ENCODE peak calls at places on chromosomes 12 and 14, in five cellular contexts. L is ovary, Q is upper lobe of left lung, F is A549, C is NB4. X is an unnamed sample.

GRCh38 chr12:103495158-103495782 is 498 bp downstream of the C12orf42 start:
- DNase-seq in L (no peak), Q (no peak), F (peak; percentile 14), C (no peak), X (no peak)

GRCh38 chr12:12726543-12727093 is 9.4 kb downstream of the CDKN1B start:
- DNase-seq in L (no peak), Q (no peak), F (peak; percentile 39), C (peak; percentile 65), X (peak; percentile 76)

GRCh38 chr14:92735344-92735743 is 13.1 kb downstream of the LGMN start:
- DNase-seq in L (no peak), Q (no peak), F (no peak), C (no peak), X (no peak)

GRCh38 chr14:59454131-59454530 is 11.0 kb downstream of the GPR135 start:
- DNase-seq in L (no peak), Q (no peak), F (peak; percentile 12), C (peak; percentile 23), X (peak; percentile 85)

GRCh38 chr14:90512332-90512951 is 115.6 kb downstream of the CALM1 start:
- DNase-seq in L (no peak), Q (no peak), F (no peak), C (no peak), X (no peak)

GRCh38 chr12:54249489-54249888 is 30.4 kb downstream of the CBX5 start:
- DNase-seq in L (no peak), Q (no peak), F (no peak), C (no peak), X (no peak)

GRCh38 chr14:70988452-70988851 is 81.2 kb downstream of the PCNX1 start:
- DNase-seq in L (no peak), Q (no peak), F (no peak), C (no peak), X (no peak)

GRCh38 chr12:38664661-38665269 is 240.6 kb downstream of the CPNE8 start:
- DNase-seq in L (no peak), Q (no peak), F (peak; percentile 57), C (peak; percentile 25), X (no peak)

GRCh38 chr12:100573499-100574261 is at the start of gene GAS2L3:
- DNase-seq in L (peak; percentile 87), Q (peak; percentile 93), F (peak; percentile 86), C (no peak), X (peak; percentile 86)

GRCh38 chr12:9687228-9687627 is 17.7 kb downstream of the CLEC2D start:
- DNase-seq in L (no peak), Q (no peak), F (peak; percentile 19), C (no peak), X (peak; percentile 67)

GRCh38 chr14:35879141-35879648 is 53.1 kb downstream of the BRMS1L start:
- DNase-seq in L (no peak), Q (no peak), F (no peak), C (peak; percentile 54), X (no peak)

GRCh38 chr12:93741741-93742085 is 64.5 kb downstream of the CRADD start:
- DNase-seq in L (peak; percentile 33), Q (no peak), F (peak; percentile 25), C (no peak), X (no peak)

GRCh38 chr12:21677622-21678277 is 20.1 kb upstream of the LDHB start:
- DNase-seq in L (no peak), Q (no peak), F (peak; percentile 14), C (no peak), X (no peak)

GRCh38 chr12:88310069-88310468 is 168.0 kb downstream of the TMTC3 start:
- DNase-seq in L (no peak), Q (no peak), F (peak; percentile 42), C (no peak), X (peak; percentile 74)

GRCh38 chr14:79841433-79841832 is 369.9 kb downstream of the DIO2 start:
- DNase-seq in L (no peak), Q (no peak), F (no peak), C (no peak), X (no peak)

GRCh38 chr12:1870086-1870485 is 48.4 kb downstream of the CACNA2D4 start:
- DNase-seq in L (no peak), Q (no peak), F (no peak), C (no peak), X (no peak)

GRCh38 chr12:66725031-66725430 is 46.2 kb upstream of the GRIP1 start:
- DNase-seq in L (no peak), Q (no peak), F (no peak), C (no peak), X (no peak)

GRCh38 chr14:21199611-21200570 is 44.0 kb upstream of the OR5AU1 start:
- DNase-seq in L (no peak), Q (no peak), F (no peak), C (no peak), X (no peak)

GRCh38 chr12:110696283-110696682 is 7.4 kb upstream of the HVCN1 start:
- DNase-seq in L (no peak), Q (no peak), F (no peak), C (no peak), X (no peak)

GRCh38 chr12:103817791-103818190 is 23.2 kb downstream of the NT5DC3 start:
- DNase-seq in L (no peak), Q (no peak), F (no peak), C (no peak), X (no peak)

GRCh38 chr12:121543786-121544185 is 37.0 kb downstream of the KDM2B start:
- DNase-seq in L (no peak), Q (no peak), F (no peak), C (peak; percentile 70), X (no peak)

GRCh38 chr14:67882973-67883372 is 63.4 kb downstream of the RAD51B start:
- DNase-seq in L (no peak), Q (no peak), F (no peak), C (peak; percentile 16), X (no peak)

GRCh38 chr14:95979339-95980042 is 59.7 kb upstream of the C14orf132 start:
- DNase-seq in L (no peak), Q (no peak), F (no peak), C (no peak), X (no peak)

DNA sequence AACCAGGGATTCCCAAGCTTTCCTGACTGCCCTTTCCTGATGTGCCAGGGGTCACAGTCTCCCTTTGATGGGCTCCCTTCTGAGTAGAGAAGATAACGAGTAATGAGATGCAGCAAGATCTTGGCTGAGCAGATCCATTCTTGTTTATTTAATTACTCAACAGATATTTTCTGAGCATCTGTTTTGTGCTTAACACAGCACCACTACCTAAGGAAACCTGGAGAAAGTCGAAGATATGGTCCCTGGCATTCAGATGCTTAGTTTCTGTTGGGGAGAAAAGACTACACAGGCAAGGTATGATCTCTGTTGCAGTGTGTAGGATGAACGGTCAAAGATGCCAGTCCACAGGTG is 3.9 kb downstream of the AJUBA start:
- DNase-seq in L (no peak), Q (no peak), F (no peak), C (no peak), X (no peak)
- H3K4me3 ChIP-seq in L (no peak overlapping the region), Q (peak overlapping the region; percentile 10), F (peak overlapping the region; percentile 89), C (no peak overlapping the region), X (no peak overlapping the region)

GRCh38 chr12:114403044-114403689 is 2.8 kb downstream of the TBX5 start:
- DNase-seq in L (no peak), Q (no peak), F (no peak), C (no peak), X (no peak)
- TF ChIP-seq CTCF in L (no peak), Q (no peak), F (no peak), C (no peak), X (peak; percentile 17)

DNA sequence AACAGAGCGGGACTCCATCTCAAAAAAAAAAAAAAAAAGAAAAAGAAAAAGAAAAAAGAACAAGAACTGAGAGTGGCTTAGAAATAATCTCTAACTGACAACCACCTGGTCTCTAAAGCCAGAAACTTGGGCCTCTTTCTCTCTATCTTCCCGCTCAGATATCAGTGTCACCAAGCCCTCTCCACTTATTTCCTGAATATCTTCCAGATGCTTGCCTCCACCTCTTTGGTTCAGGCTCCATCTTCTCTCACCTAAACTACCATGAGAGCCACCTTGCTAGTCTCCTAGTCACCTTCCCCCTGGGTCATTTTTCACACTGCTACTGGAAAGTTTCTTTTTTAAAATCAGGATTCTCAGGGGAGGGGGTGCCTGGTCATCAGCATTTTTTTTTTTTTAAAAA is 1.8 kb upstream of the TM9SF1 start:
- DNase-seq in L (no peak), Q (no peak), F (no peak), C (no peak), X (no peak)
- H3K4me3 ChIP-seq in L (no peak overlapping the region), Q (no peak overlapping the region), F (no peak overlapping the region), C (peak overlapping the region; percentile 7), X (no peak overlapping the region)

GRCh38 chr12:11171145-11171952 is at the start of gene SMIM10L1:
- DNase-seq in L (peak; percentile 92), Q (peak; percentile 96), F (peak; percentile 96), C (peak; percentile 95), X (peak; percentile 97)
- TF ChIP-seq CTCF in L (no peak), Q (peak; percentile 5), F (no peak), C (no peak), X (no peak)

DNA sequence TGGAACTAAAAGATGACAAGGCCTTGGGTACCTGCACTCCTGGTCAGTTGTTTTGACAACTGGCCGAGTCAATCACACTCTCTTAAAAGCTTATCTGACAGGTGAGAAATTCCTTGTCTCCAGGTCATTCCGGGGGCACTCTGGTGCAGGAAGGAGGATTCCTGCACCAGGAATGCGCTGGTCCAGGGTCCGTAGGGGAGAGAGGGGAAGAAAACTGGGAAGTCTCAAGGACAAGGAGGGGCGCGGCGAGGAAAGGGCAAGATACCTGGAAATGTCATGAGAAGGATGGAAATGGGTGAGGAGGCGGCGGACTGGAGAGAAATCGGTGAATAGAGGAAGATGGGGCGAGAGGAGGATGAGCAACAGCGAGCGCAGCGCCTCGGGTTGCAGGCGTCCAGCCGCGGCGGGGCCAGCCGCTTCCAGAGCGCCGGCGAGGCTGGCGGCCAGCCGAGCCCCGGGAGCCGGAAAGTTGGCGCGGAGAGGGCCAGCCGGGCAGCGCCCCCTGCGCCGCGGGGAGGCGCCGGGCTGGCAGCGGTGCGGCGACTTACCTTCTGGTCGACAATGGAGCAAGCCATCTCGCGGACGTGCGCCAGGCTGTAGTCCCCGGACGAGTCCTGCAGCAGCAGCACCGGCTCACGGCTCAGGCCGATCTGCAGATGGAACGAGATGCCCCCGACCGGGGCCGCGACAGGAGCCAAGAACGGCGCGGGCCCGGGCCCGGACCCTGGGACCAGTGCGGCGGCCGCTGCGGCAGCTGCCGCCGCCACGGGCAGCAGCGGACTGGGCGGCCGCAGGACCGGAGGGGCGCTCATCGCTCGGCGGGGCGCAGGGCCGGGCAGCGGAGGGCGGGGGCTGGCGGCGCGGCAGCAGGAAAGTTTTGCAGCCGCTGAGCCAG is 699 bp downstream of the PRKD1 start:
- DNase-seq in L (peak; percentile 45), Q (peak; percentile 47), F (peak; percentile 59), C (no peak), X (peak; percentile 49)
- H3K4me3 ChIP-seq in L (peak overlapping the region; percentile 60), Q (peak overlapping the region; percentile 77), F (peak overlapping the region; percentile 69), C (no peak overlapping the region), X (peak overlapping the region; percentile 87)

DNA sequence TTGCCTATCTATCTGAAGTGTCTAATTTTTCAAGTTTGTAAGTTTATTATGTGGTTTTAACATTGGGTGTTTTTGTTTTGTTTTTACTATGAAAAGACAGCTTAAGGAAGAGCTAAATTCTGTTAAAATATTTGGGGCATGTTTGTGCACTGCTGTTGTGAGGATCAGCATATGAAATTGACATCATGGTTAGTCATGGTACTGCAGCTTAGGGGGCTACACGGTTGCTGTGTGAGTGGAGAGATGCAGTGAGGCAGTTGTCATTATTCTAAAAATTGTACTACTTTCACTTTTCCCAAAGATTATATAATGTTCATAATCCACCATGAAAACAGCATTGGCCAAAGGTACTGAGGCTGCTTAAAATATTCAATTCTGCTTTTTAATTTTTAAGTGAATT is 49.0 kb downstream of the ZC3H14 start:
- DNase-seq in L (no peak), Q (no peak), F (no peak), C (no peak), X (peak; percentile 14)
- TF ChIP-seq CTCF in L (no peak), Q (no peak), F (no peak), C (no peak), X (no peak)

GRCh38 chr12:50086148-50086547 is 1.0 kb downstream of the SMARCD1 start:
- DNase-seq in L (no peak), Q (no peak), F (no peak), C (no peak), X (no peak)
- H3K4me3 ChIP-seq in L (no peak overlapping the region), Q (peak overlapping the region; percentile 96), F (peak overlapping the region; percentile 64), C (peak overlapping the region; percentile 79), X (peak overlapping the region; percentile 88)

X was measured in astrocyte of the spinal cord.